ENCODE peak calls at places on chromosomes 1 and 21, in five cellular contexts. G is GM23338, K is HL-60, B is K562, W is A549. P is an unnamed sample.

GRCh38 chr1:17540255-17541001 is 930 bp downstream of the ARHGEF10L start:
- DNase-seq in G (peak; percentile 97), K (no peak), B (no peak), W (no peak), P (no peak)

GRCh38 chr1:181936768-181937581 is 124.5 kb downstream of the ZNF648 start:
- DNase-seq in G (peak; percentile 91), K (peak; percentile 20), B (peak; percentile 78), W (peak; percentile 64), P (peak; percentile 48)

GRCh38 chr1:80059940-80060339 is 1053.4 kb upstream of the ADGRL4 start:
- DNase-seq in G (no peak), K (no peak), B (no peak), W (no peak), P (no peak)

GRCh38 chr1:66489146-66489545 is 44.8 kb upstream of the SGIP1 start:
- DNase-seq in G (no peak), K (no peak), B (no peak), W (no peak), P (no peak)

GRCh38 chr1:240650877-240651276 is 38.9 kb upstream of the GREM2 start:
- DNase-seq in G (no peak), K (no peak), B (no peak), W (no peak), P (no peak)

GRCh38 chr1:169906938-169907337 is 13.2 kb upstream of the SCYL3 start:
- DNase-seq in G (no peak), K (peak; percentile 36), B (no peak), W (no peak), P (no peak)

GRCh38 chr1:21331752-21332480 is 41.7 kb upstream of the ECE1 start:
- DNase-seq in G (no peak), K (no peak), B (no peak), W (no peak), P (no peak)

GRCh38 chr21:14542638-14543037 is 3.5 kb downstream of the SAMSN1 start:
- DNase-seq in G (no peak), K (no peak), B (no peak), W (no peak), P (no peak)

GRCh38 chr1:10306435-10306834 is 92.4 kb upstream of the PGD start:
- DNase-seq in G (no peak), K (no peak), B (no peak), W (no peak), P (no peak)

GRCh38 chr21:38965910-38966504 is 160.3 kb downstream of the ETS2 start:
- DNase-seq in G (peak; percentile 55), K (no peak), B (peak; percentile 89), W (peak; percentile 60), P (no peak)

GRCh38 chr21:34771512-34772028 is 102.8 kb downstream of the CLIC6 start:
- DNase-seq in G (no peak), K (no peak), B (no peak), W (peak; percentile 57), P (peak; percentile 70)
- TF ChIP-seq REST in G (no peak), K (no peak), B (no peak), W (no peak), P (no peak)

DNA sequence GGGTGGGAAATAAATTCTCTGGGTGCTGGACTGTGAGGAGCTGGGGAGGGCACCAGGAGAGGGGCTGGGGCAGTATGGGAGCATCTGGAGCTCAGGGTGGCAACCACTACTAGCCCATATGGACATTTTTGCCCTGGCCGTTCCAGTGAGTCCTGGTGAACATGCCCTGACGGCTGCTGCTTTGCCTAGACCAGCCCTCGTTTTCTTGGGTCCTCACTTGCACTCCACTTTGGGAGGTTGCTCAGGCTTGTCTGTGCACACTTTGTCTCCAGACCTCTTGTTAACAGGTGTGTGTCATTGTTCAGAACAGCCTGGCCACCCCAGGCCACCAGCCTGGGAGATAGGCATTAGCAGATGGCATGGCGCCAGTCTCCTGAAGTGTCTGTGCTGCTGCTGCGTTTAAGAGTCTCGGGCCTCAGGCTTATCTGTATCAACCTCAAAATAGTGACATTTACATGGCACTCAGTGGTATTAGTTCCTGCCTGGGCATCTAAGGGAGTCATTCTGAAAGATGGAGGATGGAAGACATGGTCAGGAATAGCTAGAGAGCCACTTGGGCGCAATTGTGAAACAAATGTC is 190.5 kb downstream of the PTPRU start:
- DNase-seq in G (no peak), K (no peak), B (no peak), W (no peak), P (no peak)
- TF ChIP-seq REST in G (no peak), K (no peak), B (no peak), W (no peak), P (no peak)

GRCh38 chr1:152013664-152014237 is 20.1 kb upstream of the S100A10 start:
- DNase-seq in G (peak; percentile 87), K (no peak), B (peak; percentile 37), W (peak; percentile 72), P (no peak)
- TF ChIP-seq REST in G (no peak), K (no peak), B (no peak), W (no peak), P (no peak)

GRCh38 chr1:146036990-146037646 is 15.6 kb upstream of the HJV start:
- DNase-seq in G (peak; percentile 85), K (peak; percentile 80), B (peak; percentile 64), W (peak; percentile 89), P (peak; percentile 95)
- TF ChIP-seq REST in G (no peak), K (no peak), B (no peak), W (no peak), P (peak; percentile 7)

GRCh38 chr1:12426030-12426429 is 192.0 kb downstream of the DHRS3 start:
- DNase-seq in G (no peak), K (no peak), B (no peak), W (no peak), P (no peak)
- TF ChIP-seq REST in G (no peak), K (no peak), B (no peak), W (no peak), P (no peak)

P was measured in Panc1.